ENCODE peak calls at places on chromosomes 4 and X, in five cellular contexts. P is WTC11, Z is HepG2, T is H1, U is GM12878. J is an unnamed sample.

GRCh38 chr4:157012296-157012695 is 40.7 kb upstream of the PDGFC start:
- DNase-seq in P (no peak), Z (no peak), T (no peak), U (no peak), J (no peak)

GRCh38 chr4:183746305-183747229 is 87.5 kb downstream of the TRAPPC11 start:
- DNase-seq in P (no peak), Z (no peak), T (no peak), U (peak), J (no peak)

GRCh38 chr4:132564920-132565319 is 584.2 kb upstream of the PCDH10 start:
- DNase-seq in P (no peak), Z (peak), T (no peak), U (no peak), J (no peak)

GRCh38 chr4:83704786-83705185 is 168.9 kb downstream of the GPAT3 start:
- DNase-seq in P (no peak), Z (no peak), T (no peak), U (no peak), J (no peak)

GRCh38 chr4:145888393-145888792 is 50.2 kb downstream of the ZNF827 start:
- DNase-seq in P (no peak), Z (no peak), T (no peak), U (no peak), J (no peak)

GRCh38 chr4:14415146-14415545 is 587.1 kb upstream of the CPEB2 start:
- DNase-seq in P (no peak), Z (no peak), T (no peak), U (no peak), J (no peak)

GRCh38 chrX:54891573-54891972 is 29.1 kb upstream of the TRO start:
- DNase-seq in P (no peak), Z (peak), T (no peak), U (no peak), J (peak)

GRCh38 chr4:180449395-180449956 is 1793.7 kb upstream of the TENM3 start:
- DNase-seq in P (peak), Z (peak), T (no peak), U (no peak), J (no peak)

GRCh38 chr4:3871181-3871852 is 105.1 kb downstream of the ADRA2C start:
- DNase-seq in P (peak), Z (no peak), T (peak), U (no peak), J (peak)

GRCh38 chr4:127698789-127699200 is 31.4 kb upstream of the SLC25A31 start:
- DNase-seq in P (no peak), Z (no peak), T (no peak), U (peak), J (no peak)

GRCh38 chr4:16450724-16451123 is 224.5 kb upstream of the TAPT1 start:
- DNase-seq in P (no peak), Z (no peak), T (no peak), U (no peak), J (no peak)

GRCh38 chrX:118666521-118666920 is 60.9 kb upstream of the IL13RA1 start:
- DNase-seq in P (no peak), Z (peak), T (no peak), U (no peak), J (no peak)

GRCh38 chrX:134847133-134847532 is 143.7 kb upstream of the SMIM10 start:
- DNase-seq in P (no peak), Z (no peak), T (no peak), U (no peak), J (no peak)

GRCh38 chr4:186946682-186947294 is 223.1 kb upstream of the FAT1 start:
- DNase-seq in P (peak), Z (peak), T (peak), U (no peak), J (peak)

GRCh38 chr4:127503111-127503510 is 129.6 kb upstream of the INTU start:
- DNase-seq in P (no peak), Z (no peak), T (no peak), U (no peak), J (no peak)

GRCh38 chr4:108044951-108045686 is 55.4 kb downstream of the HADH start:
- DNase-seq in P (no peak), Z (no peak), T (no peak), U (no peak), J (peak)

GRCh38 chr4:173475751-173476150 is 54.3 kb downstream of the HAND2 start:
- DNase-seq in P (no peak), Z (no peak), T (no peak), U (no peak), J (no peak)

GRCh38 chrX:39507034-39507433 is 590.7 kb downstream of the BCOR start:
- DNase-seq in P (no peak), Z (no peak), T (no peak), U (no peak), J (no peak)

GRCh38 chr4:55010550-55010949 is 114.8 kb downstream of the KDR start:
- DNase-seq in P (no peak), Z (no peak), T (no peak), U (no peak), J (no peak)

DNA sequence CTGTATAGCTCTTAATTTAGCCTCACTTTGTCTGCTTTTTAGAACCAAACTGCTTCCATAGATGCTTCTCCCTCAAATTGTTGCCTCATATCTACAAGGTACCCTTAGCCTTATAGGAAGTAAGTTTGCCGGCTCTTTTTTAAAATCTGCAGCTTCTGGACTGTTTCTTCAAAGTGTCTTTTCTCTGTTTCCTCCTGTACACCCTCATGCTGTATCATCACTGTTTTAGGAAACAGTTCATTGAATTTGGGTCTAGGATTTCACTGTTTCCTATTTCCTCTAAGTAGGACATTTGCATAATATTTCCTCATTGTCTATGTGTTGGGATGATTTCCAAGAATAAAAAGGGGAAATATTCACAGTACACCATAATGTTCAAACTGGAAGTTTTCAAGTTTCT is 42.9 kb downstream of the BANK1 start:
- DNase-seq in P (no peak), Z (no peak), T (no peak), U (no peak), J (no peak)
- TF ChIP-seq ATF2 in P (no peak), Z (no peak), T (no peak), U (no peak), J (no peak)

GRCh38 chr4:159206427-159206871 is 103.6 kb downstream of the RAPGEF2 start:
- DNase-seq in P (no peak), Z (no peak), T (no peak), U (peak), J (no peak)
- TF ChIP-seq ATF2 in P (no peak), Z (no peak), T (no peak), U (peak), J (no peak)

GRCh38 chr4:152663203-152664066 is 16.4 kb downstream of the TMEM154 start:
- DNase-seq in P (no peak), Z (no peak), T (no peak), U (peak), J (no peak)
- TF ChIP-seq ATF2 in P (no peak), Z (no peak), T (no peak), U (peak), J (no peak)

DNA sequence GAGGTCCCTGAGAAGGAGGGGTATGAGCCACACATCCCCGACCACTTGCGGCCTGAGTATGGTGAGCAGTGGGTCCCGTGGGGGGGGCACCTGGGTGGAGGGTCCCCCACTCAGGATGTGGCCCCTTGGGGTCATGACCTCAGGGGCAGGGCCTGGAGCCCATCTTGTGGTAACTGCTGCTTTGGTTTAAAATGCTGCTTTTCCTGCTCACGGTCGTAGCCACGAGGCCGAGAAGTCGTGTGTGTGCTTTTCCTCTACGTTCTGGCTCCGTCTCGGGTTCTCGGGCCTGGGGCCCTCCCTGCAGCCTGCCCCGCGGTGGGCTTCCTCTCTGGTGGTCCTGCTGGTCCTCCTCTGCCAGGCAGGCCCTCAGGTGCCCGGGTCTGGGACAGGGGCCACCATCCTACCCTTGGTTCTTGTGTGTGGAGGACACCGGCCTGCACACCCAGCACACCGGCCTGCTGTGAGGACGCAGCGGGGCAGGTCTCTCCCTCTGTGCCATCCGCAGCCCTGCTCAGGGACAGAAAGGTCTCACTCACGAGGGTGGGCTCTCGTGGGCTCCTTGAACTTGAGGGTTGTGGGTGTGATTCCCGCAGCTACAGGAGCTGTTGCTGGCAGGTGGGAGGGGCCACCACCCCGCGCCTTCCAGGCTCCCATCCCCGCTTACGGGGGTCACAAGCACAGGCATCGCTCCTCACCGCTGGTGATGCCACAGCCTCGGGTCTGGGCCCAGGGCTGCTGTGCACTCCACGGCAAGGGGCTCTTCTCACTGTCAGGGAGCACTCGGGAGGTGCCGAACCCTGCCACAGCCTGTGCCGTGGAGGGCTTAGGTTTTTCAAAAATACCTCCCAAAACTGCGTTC is 19.6 kb downstream of the UVSSA start:
- DNase-seq in P (peak), Z (no peak), T (no peak), U (no peak), J (no peak)
- TF ChIP-seq ATF2 in P (no peak), Z (no peak), T (no peak), U (no peak), J (no peak)

GRCh38 chr4:66577922-66578321 is 907.6 kb upstream of the EPHA5 start:
- DNase-seq in P (no peak), Z (no peak), T (no peak), U (no peak), J (no peak)
- TF ChIP-seq ATF2 in P (no peak), Z (no peak), T (no peak), U (no peak), J (no peak)

DNA sequence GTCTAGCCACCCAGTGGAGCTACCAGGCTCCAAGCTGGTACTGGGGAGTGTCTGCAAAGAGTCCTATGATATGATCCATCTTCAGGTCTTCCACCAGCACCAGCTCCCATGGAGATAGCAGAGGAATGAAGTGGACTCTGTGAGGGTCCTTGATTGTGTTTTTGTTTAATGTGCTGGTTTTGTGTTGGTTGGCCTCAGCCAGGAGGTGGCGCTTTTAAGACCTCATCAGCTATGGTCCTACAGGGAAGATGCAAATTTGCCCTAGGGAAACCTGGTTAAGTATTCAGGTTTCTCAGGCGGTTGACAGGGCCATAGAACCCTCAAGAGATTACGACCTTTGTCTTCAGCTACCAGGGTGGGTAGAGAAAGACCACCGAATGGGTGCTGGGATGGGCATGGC is 1141.1 kb downstream of the STIM2 start:
- DNase-seq in P (peak), Z (no peak), T (no peak), U (no peak), J (no peak)
- TF ChIP-seq ATF2 in P (no peak), Z (no peak), T (no peak), U (no peak), J (no peak)

J was measured in K562.